ENCODE peak calls at places on chromosomes 11 and 22, in five cellular contexts. One of them, this sample, is unnamed.

GRCh38 chr11:9205596-9205995 is 59.6 kb downstream of the DENND5A start:
- DNase-seq in astrocyte: peak
- DNase-seq in lower lobe of right lung: no peak
- DNase-seq in NB4: no peak
- DNase-seq in OCI-LY7: no peak
- DNase-seq in this sample: no peak

GRCh38 chr11:2825261-2825885 is 60.2 kb downstream of the CDKN1C start:
- DNase-seq in astrocyte: peak
- DNase-seq in lower lobe of right lung: peak
- DNase-seq in NB4: peak
- DNase-seq in OCI-LY7: no peak
- DNase-seq in this sample: no peak

GRCh38 chr11:125360066-125360465 is 136.0 kb downstream of the FEZ1 start:
- DNase-seq in astrocyte: no peak
- DNase-seq in lower lobe of right lung: no peak
- DNase-seq in NB4: no peak
- DNase-seq in OCI-LY7: no peak
- DNase-seq in this sample: no peak

GRCh38 chr11:15180212-15180814 is 65.6 kb downstream of the INSC start:
- DNase-seq in astrocyte: no peak
- DNase-seq in lower lobe of right lung: no peak
- DNase-seq in NB4: no peak
- DNase-seq in OCI-LY7: no peak
- DNase-seq in this sample: no peak

GRCh38 chr11:32043737-32044515 is 46.9 kb upstream of the RCN1 start:
- DNase-seq in astrocyte: peak
- DNase-seq in lower lobe of right lung: no peak
- DNase-seq in NB4: no peak
- DNase-seq in OCI-LY7: no peak
- DNase-seq in this sample: no peak

GRCh38 chr11:38824573-38824972 is 2226.5 kb upstream of the RAG2 start:
- DNase-seq in astrocyte: no peak
- DNase-seq in lower lobe of right lung: no peak
- DNase-seq in NB4: peak
- DNase-seq in OCI-LY7: no peak
- DNase-seq in this sample: no peak

GRCh38 chr11:11148104-11148509 is 204.9 kb downstream of the CSNK2A3 start:
- DNase-seq in astrocyte: peak
- DNase-seq in lower lobe of right lung: peak
- DNase-seq in NB4: peak
- DNase-seq in OCI-LY7: no peak
- DNase-seq in this sample: no peak

GRCh38 chr11:86798988-86799387 is 1.4 kb upstream of the PRSS23 start:
- DNase-seq in astrocyte: peak
- DNase-seq in lower lobe of right lung: no peak
- DNase-seq in NB4: no peak
- DNase-seq in OCI-LY7: no peak
- DNase-seq in this sample: no peak

GRCh38 chr22:46774456-46775363 is 12.3 kb downstream of the TBC1D22A start:
- DNase-seq in astrocyte: no peak
- DNase-seq in lower lobe of right lung: no peak
- DNase-seq in NB4: no peak
- DNase-seq in OCI-LY7: peak
- DNase-seq in this sample: no peak

GRCh38 chr11:66878554-66878953 is 21.7 kb downstream of the LRFN4 start:
- DNase-seq in astrocyte: no peak
- DNase-seq in lower lobe of right lung: no peak
- DNase-seq in NB4: no peak
- DNase-seq in OCI-LY7: no peak
- DNase-seq in this sample: no peak

GRCh38 chr11:12694182-12694531 is 19.9 kb downstream of the TEAD1 start:
- DNase-seq in astrocyte: no peak
- DNase-seq in lower lobe of right lung: peak
- DNase-seq in NB4: no peak
- DNase-seq in OCI-LY7: peak
- DNase-seq in this sample: no peak

GRCh38 chr11:130162733-130163132 is 3.2 kb downstream of the ST14 start:
- DNase-seq in astrocyte: no peak
- DNase-seq in lower lobe of right lung: no peak
- DNase-seq in NB4: peak
- DNase-seq in OCI-LY7: peak
- DNase-seq in this sample: no peak

GRCh38 chr11:46554205-46555162 is 39.3 kb downstream of the AMBRA1 start:
- DNase-seq in astrocyte: peak
- DNase-seq in lower lobe of right lung: no peak
- DNase-seq in NB4: peak
- DNase-seq in OCI-LY7: no peak
- DNase-seq in this sample: no peak

GRCh38 chr11:9001736-9002135 is 2.1 kb downstream of the NRIP3 start:
- DNase-seq in astrocyte: peak
- DNase-seq in lower lobe of right lung: no peak
- DNase-seq in NB4: peak
- DNase-seq in OCI-LY7: no peak
- DNase-seq in this sample: no peak

GRCh38 chr11:8739309-8739793 is 56.8 kb downstream of the RPL27A start:
- DNase-seq in astrocyte: no peak
- DNase-seq in lower lobe of right lung: no peak
- DNase-seq in NB4: no peak
- DNase-seq in OCI-LY7: no peak
- DNase-seq in this sample: no peak

GRCh38 chr11:42498971-42499370 is 812.8 kb upstream of the API5 start:
- DNase-seq in astrocyte: no peak
- DNase-seq in lower lobe of right lung: no peak
- DNase-seq in NB4: no peak
- DNase-seq in OCI-LY7: no peak
- DNase-seq in this sample: no peak

GRCh38 chr22:28909375-28909774 is 26.0 kb downstream of the ZNRF3 start:
- DNase-seq in astrocyte: peak
- DNase-seq in lower lobe of right lung: no peak
- DNase-seq in NB4: no peak
- DNase-seq in OCI-LY7: no peak
- DNase-seq in this sample: peak

GRCh38 chr11:104823638-104824037 is 74.6 kb downstream of the CASP12 start:
- DNase-seq in astrocyte: no peak
- DNase-seq in lower lobe of right lung: no peak
- DNase-seq in NB4: peak
- DNase-seq in OCI-LY7: no peak
- DNase-seq in this sample: no peak

GRCh38 chr22:50327711-50328019 is 853 bp upstream of the DENND6B start:
- DNase-seq in astrocyte: no peak
- DNase-seq in lower lobe of right lung: no peak
- DNase-seq in NB4: no peak
- DNase-seq in OCI-LY7: no peak
- DNase-seq in this sample: no peak

GRCh38 chr22:50326225-50326958 is 420 bp downstream of the DENND6B start:
- DNase-seq in astrocyte: no peak
- DNase-seq in lower lobe of right lung: no peak
- DNase-seq in NB4: no peak
- DNase-seq in OCI-LY7: no peak
- DNase-seq in this sample: no peak

GRCh38 chr22:50326959-50327710 is at the start of gene DENND6B:
- DNase-seq in astrocyte: no peak
- DNase-seq in lower lobe of right lung: peak
- DNase-seq in NB4: peak
- DNase-seq in OCI-LY7: peak
- DNase-seq in this sample: no peak

GRCh38 chr22:50323900-50324299 is 2.9 kb downstream of the DENND6B start:
- DNase-seq in astrocyte: no peak
- DNase-seq in lower lobe of right lung: no peak
- DNase-seq in NB4: no peak
- DNase-seq in OCI-LY7: no peak
- DNase-seq in this sample: no peak

GRCh38 chr22:50325444-50326224 is 1.2 kb downstream of the DENND6B start:
- DNase-seq in astrocyte: no peak
- DNase-seq in lower lobe of right lung: no peak
- DNase-seq in NB4: peak
- DNase-seq in OCI-LY7: no peak
- DNase-seq in this sample: no peak
- H3K4me3 ChIP-seq in astrocyte: peak
- H3K4me3 ChIP-seq in lower lobe of right lung: peak
- H3K4me3 ChIP-seq in NB4: no peak
- H3K4me3 ChIP-seq in OCI-LY7: no peak
- H3K4me3 ChIP-seq in this sample: no peak

GRCh38 chr22:45462034-45462655 is 40.5 kb upstream of the FBLN1 start:
- DNase-seq in astrocyte: no peak
- DNase-seq in lower lobe of right lung: no peak
- DNase-seq in NB4: peak
- DNase-seq in OCI-LY7: peak
- DNase-seq in this sample: no peak
- TF ChIP-seq CTCF in astrocyte: no peak
- TF ChIP-seq CTCF in lower lobe of right lung: no peak
- TF ChIP-seq CTCF in NB4: peak
- TF ChIP-seq CTCF in OCI-LY7: peak
- TF ChIP-seq CTCF in this sample: peak

GRCh38 chr11:123161386-123161785 is 33.7 kb downstream of the CLMP start:
- DNase-seq in astrocyte: no peak
- DNase-seq in lower lobe of right lung: no peak
- DNase-seq in NB4: no peak
- DNase-seq in OCI-LY7: no peak
- DNase-seq in this sample: no peak

GRCh38 chr11:123166095-123166559 is 28.9 kb downstream of the CLMP start:
- DNase-seq in astrocyte: peak
- DNase-seq in lower lobe of right lung: peak
- DNase-seq in NB4: peak
- DNase-seq in OCI-LY7: peak
- DNase-seq in this sample: no peak

GRCh38 chr11:123159146-123159857 is 35.7 kb downstream of the CLMP start:
- DNase-seq in astrocyte: no peak
- DNase-seq in lower lobe of right lung: peak
- DNase-seq in NB4: no peak
- DNase-seq in OCI-LY7: no peak
- DNase-seq in this sample: no peak

GRCh38 chr11:123164732-123165450 is 30.2 kb downstream of the CLMP start:
- DNase-seq in astrocyte: no peak
- DNase-seq in lower lobe of right lung: no peak
- DNase-seq in NB4: no peak
- DNase-seq in OCI-LY7: no peak
- DNase-seq in this sample: no peak

GRCh38 chr11:123163621-123164020 is 31.4 kb downstream of the CLMP start:
- DNase-seq in astrocyte: no peak
- DNase-seq in lower lobe of right lung: no peak
- DNase-seq in NB4: no peak
- DNase-seq in OCI-LY7: no peak
- DNase-seq in this sample: no peak
- H3K4me3 ChIP-seq in astrocyte: no peak
- H3K4me3 ChIP-seq in lower lobe of right lung: no peak
- H3K4me3 ChIP-seq in NB4: no peak
- H3K4me3 ChIP-seq in OCI-LY7: no peak
- H3K4me3 ChIP-seq in this sample: no peak

GRCh38 chr11:80383655-80384054 is 942.8 kb upstream of the TENM4 start:
- DNase-seq in astrocyte: no peak
- DNase-seq in lower lobe of right lung: no peak
- DNase-seq in NB4: no peak
- DNase-seq in OCI-LY7: no peak
- DNase-seq in this sample: no peak
- TF ChIP-seq CTCF in astrocyte: no peak
- TF ChIP-seq CTCF in lower lobe of right lung: no peak
- TF ChIP-seq CTCF in NB4: no peak
- TF ChIP-seq CTCF in OCI-LY7: no peak
- TF ChIP-seq CTCF in this sample: no peak

DNA sequence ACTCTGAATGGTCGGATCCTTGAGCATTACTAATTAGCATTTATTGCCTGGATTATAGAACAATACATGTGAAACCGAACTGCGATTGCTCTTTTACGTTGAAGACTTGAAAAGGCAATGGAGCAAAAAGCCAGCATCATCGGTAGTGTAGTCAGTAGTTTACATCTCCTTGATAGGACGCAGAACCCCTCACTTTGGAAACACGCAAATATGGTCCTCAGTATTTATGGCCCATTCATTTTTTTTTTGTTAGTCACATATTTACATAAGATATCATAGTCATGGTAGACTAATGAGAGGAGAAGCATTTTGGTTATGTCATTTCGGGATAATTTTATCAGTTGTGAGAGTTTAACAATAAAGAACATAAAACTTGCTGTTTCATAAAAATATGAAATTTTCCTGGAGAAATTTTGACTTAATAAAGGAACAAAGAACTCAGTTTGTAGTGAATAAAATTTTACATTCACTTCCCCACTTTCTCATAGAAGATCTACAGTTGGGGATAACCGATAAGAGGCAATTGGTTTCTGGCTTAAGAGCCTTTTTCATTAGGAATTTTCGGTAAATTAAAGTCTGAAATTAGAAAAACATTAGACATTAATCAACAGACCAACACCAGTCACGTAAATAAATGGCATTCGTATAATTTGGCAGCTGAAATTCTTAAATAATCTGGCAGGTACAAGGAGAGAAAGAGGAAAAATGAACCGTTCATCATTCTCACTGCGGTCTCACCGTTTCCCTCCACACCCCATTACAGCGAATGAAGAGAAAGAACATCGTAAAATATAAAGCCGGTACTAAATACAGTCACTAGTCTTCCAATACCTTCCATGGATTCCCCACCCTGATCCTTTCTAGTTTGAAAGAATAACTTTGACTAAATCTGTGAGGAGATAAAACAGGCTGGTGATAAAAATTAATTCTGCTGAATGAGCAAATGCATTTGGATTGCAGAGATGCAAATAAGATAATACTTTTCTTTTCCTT is 19.8 kb downstream of the BLID start:
- DNase-seq in astrocyte: peak
- DNase-seq in lower lobe of right lung: no peak
- DNase-seq in NB4: no peak
- DNase-seq in OCI-LY7: no peak
- DNase-seq in this sample: no peak
- H3K4me3 ChIP-seq in astrocyte: peak
- H3K4me3 ChIP-seq in lower lobe of right lung: no peak
- H3K4me3 ChIP-seq in NB4: no peak
- H3K4me3 ChIP-seq in OCI-LY7: no peak
- H3K4me3 ChIP-seq in this sample: no peak

GRCh38 chr11:134471341-134472187 is 59.5 kb upstream of the B3GAT1 start:
- DNase-seq in astrocyte: no peak
- DNase-seq in lower lobe of right lung: no peak
- DNase-seq in NB4: no peak
- DNase-seq in OCI-LY7: no peak
- DNase-seq in this sample: no peak
- TF ChIP-seq CTCF in astrocyte: no peak
- TF ChIP-seq CTCF in lower lobe of right lung: no peak
- TF ChIP-seq CTCF in NB4: no peak
- TF ChIP-seq CTCF in OCI-LY7: no peak
- TF ChIP-seq CTCF in this sample: no peak

This sample was measured in GM12864.